ENCODE peak calls at places on chromosomes 5 and 9, in seven cellular contexts. U, Y, J, D, S, H and C are unnamed samples.

GRCh38 chr5:87906962-87907361 is 361.7 kb downstream of the TMEM161B start:
- DNase-seq in H (no peak), Y (no peak), S (no peak), U (no peak), J (no peak), D (no peak), C (no peak)

GRCh38 chr5:146426853-146427618 is 20.1 kb upstream of the TCERG1 start:
- DNase-seq in D (peak; percentile 41), U (peak; percentile 41), J (no peak), S (no peak), Y (peak; percentile 40), H (no peak), C (no peak)

GRCh38 chr9:7879551-7880245 is 80.1 kb upstream of the DMAC1 start:
- DNase-seq in D (peak; percentile 1), Y (no peak), J (no peak), S (no peak), H (no peak), U (peak; percentile 51), C (no peak)

GRCh38 chr9:127181315-127181580 is 58.8 kb upstream of the ANGPTL2 start:
- DNase-seq in U (no peak), Y (no peak), D (no peak), H (peak; percentile 10), J (no peak), S (no peak), C (peak; percentile 56)

GRCh38 chr9:97525451-97525850 is 24.0 kb downstream of the TMOD1 start:
- DNase-seq in H (no peak), Y (no peak), D (peak; percentile 40), J (peak; percentile 9), U (no peak), S (no peak), C (no peak)

GRCh38 chr5:151063136-151063544 is 17.7 kb downstream of the TNIP1 start:
- DNase-seq in S (no peak), H (peak; percentile 48), Y (no peak), U (no peak), J (peak; percentile 48), D (no peak), C (no peak)

GRCh38 chr9:112894031-112894430 is 3.4 kb upstream of the SLC46A2 start:
- DNase-seq in S (no peak), D (no peak), H (no peak), Y (no peak), U (peak; percentile 34), J (no peak), C (no peak)

GRCh38 chr5:179827684-179828083 is 7.0 kb downstream of the SQSTM1 start:
- DNase-seq in Y (no peak), D (no peak), H (no peak), U (no peak), J (no peak), S (peak; percentile 66), C (no peak)